ENCODE peak calls at places on chromosomes 3 and 15, in eight cellular contexts. C is HuH-7.5, U is right cardiac atrium, R is T-helper 9 cell, H is substantia nigra, S is B cell, G is cardiac muscle cell, E is mucosa of descending colon. T is an unnamed sample.
A peak's percentile ranks its signal among the peaks of the same experiment; 100 is the strongest.

GRCh38 chr3:168047190-168047795 is 48.4 kb downstream of the GOLIM4 start:
- DNase-seq in C (no peak), U (no peak), R (no peak), H (no peak), S (peak; percentile 45), G (peak; percentile 88), E (no peak), T (peak; percentile 57)

GRCh38 chr15:45919806-45920205 is 285.0 kb downstream of the SQOR start:
- DNase-seq in C (no peak), U (no peak), R (no peak), H (no peak), S (no peak), G (peak; percentile 72), E (no peak), T (peak; percentile 76)

GRCh38 chr3:15467227-15468181 is 40.1 kb downstream of the EAF1 start:
- DNase-seq in C (no peak), U (no peak), R (no peak), H (no peak), S (no peak), G (peak; percentile 9), E (no peak), T (no peak)

GRCh38 chr3:187954486-187955075 is 199.4 kb upstream of the LPP start:
- DNase-seq in C (no peak), U (no peak), R (no peak), H (no peak), S (no peak), G (peak; percentile 60), E (no peak), T (no peak)

GRCh38 chr15:56991017-56991416 is 72.6 kb downstream of the TCF12 start:
- DNase-seq in C (no peak), U (no peak), R (no peak), H (no peak), S (no peak), G (no peak), E (no peak), T (no peak)

GRCh38 chr15:72086010-72086697 is 31.8 kb downstream of the MYO9A start:
- DNase-seq in C (no peak), U (no peak), R (no peak), H (no peak), S (no peak), G (no peak), E (peak; percentile 73), T (no peak)

GRCh38 chr3:113712129-113712528 is 15.7 kb upstream of the USF3 start:
- DNase-seq in C (no peak), U (no peak), R (no peak), H (no peak), S (no peak), G (peak; percentile 13), E (no peak), T (no peak)

GRCh38 chr3:17678116-17678741 is 64.2 kb downstream of the TBC1D5 start:
- DNase-seq in C (no peak), U (no peak), R (no peak), H (no peak), S (no peak), G (peak; percentile 54), E (no peak), T (peak; percentile 31)

GRCh38 chr15:97858278-97858677 is 102.2 kb upstream of the ARRDC4 start:
- DNase-seq in C (no peak), U (no peak), R (no peak), H (no peak), S (no peak), G (no peak), E (no peak), T (no peak)

GRCh38 chr3:68378631-68379030 is 553.7 kb downstream of the TAFA4 start:
- DNase-seq in C (no peak), U (no peak), R (no peak), H (no peak), S (no peak), G (no peak), E (no peak), T (no peak)

GRCh38 chr15:64686130-64686735 is 89.2 kb downstream of the RBPMS2 start:
- DNase-seq in C (peak; percentile 39), U (no peak), R (no peak), H (no peak), S (peak; percentile 56), G (peak; percentile 73), E (no peak), T (no peak)

GRCh38 chr3:108806316-108806715 is 16.3 kb upstream of the TRAT1 start:
- DNase-seq in C (no peak), U (no peak), R (no peak), H (no peak), S (no peak), G (no peak), E (no peak), T (no peak)

GRCh38 chr3:68935778-68936177 is 3.4 kb upstream of the TAFA4 start:
- DNase-seq in C (no peak), U (no peak), R (no peak), H (no peak), S (no peak), G (no peak), E (no peak), T (no peak)

GRCh38 chr15:41417418-41417811 is 520 bp downstream of the RTF1 start:
- DNase-seq in C (peak; percentile 30), U (peak; percentile 47), R (peak; percentile 27), H (peak; percentile 29), S (no peak), G (peak; percentile 40), E (no peak), T (no peak)

GRCh38 chr3:60017631-60018030 is 967.8 kb upstream of the CFAP20DC start:
- DNase-seq in C (no peak), U (no peak), R (no peak), H (no peak), S (no peak), G (no peak), E (no peak), T (peak; percentile 11)

GRCh38 chr15:78260489-78260888 is 3.9 kb upstream of the DNAJA4 start:
- DNase-seq in C (no peak), U (no peak), R (no peak), H (no peak), S (no peak), G (no peak), E (no peak), T (no peak)

GRCh38 chr3:58059349-58060321 is 51.4 kb downstream of the FLNB start:
- DNase-seq in C (no peak), U (no peak), R (no peak), H (no peak), S (no peak), G (peak; percentile 80), E (peak; percentile 60), T (peak; percentile 41)

GRCh38 chr3:184347321-184348056 is 10.1 kb downstream of the FAM131A start:
- DNase-seq in C (no peak), U (no peak), R (no peak), H (no peak), S (no peak), G (peak; percentile 66), E (peak; percentile 14), T (no peak)

GRCh38 chr3:49629866-49630265 is 44.3 kb upstream of the APEH start:
- DNase-seq in C (no peak), U (no peak), R (no peak), H (peak; percentile 7), S (no peak), G (no peak), E (no peak), T (no peak)

GRCh38 chr3:69925506-69925905 is 74.0 kb upstream of the SAMMSON start:
- DNase-seq in C (no peak), U (no peak), R (no peak), H (no peak), S (no peak), G (no peak), E (no peak), T (no peak)

GRCh38 chr3:27483117-27484001 is 825 bp downstream of the SLC4A7 start:
- DNase-seq in C (peak; percentile 60), U (peak; percentile 61), R (peak; percentile 26), H (peak; percentile 51), S (peak; percentile 40), G (peak; percentile 81), E (peak; percentile 75), T (peak; percentile 37)

GRCh38 chr3:16837602-16838001 is 47.2 kb upstream of the PLCL2 start:
- DNase-seq in C (no peak), U (peak; percentile 31), R (no peak), H (no peak), S (no peak), G (no peak), E (no peak), T (no peak)

GRCh38 chr15:80436511-80437307 is 32.5 kb downstream of the ARNT2 start:
- DNase-seq in C (no peak), U (no peak), R (no peak), H (no peak), S (no peak), G (no peak), E (no peak), T (peak; percentile 56)

GRCh38 chr3:49161808-49162530 is 4.2 kb downstream of the CCDC71 start:
- DNase-seq in C (no peak), U (no peak), R (no peak), H (no peak), S (no peak), G (no peak), E (no peak), T (no peak)